ENCODE peak calls at places on chromosome 2, in seven cellular contexts. H is tibial artery, O is adrenal gland, U is psoas muscle, D is epithelial cell of esophagus, I is MM.1S, Y is BJ. S is an unnamed sample.

GRCh38 chr2:106970471-106971261 is 84.7 kb upstream of the ST6GAL2 start:
- DNase-seq in H (no peak), O (no peak), U (no peak), D (peak; percentile 4), I (no peak), Y (no peak), S (no peak)

GRCh38 chr2:236997086-236997485 is 88.6 kb upstream of the COPS8 start:
- DNase-seq in H (no peak), O (no peak), U (no peak), D (no peak), I (no peak), Y (no peak), S (no peak)

GRCh38 chr2:202115385-202116060 is 42.5 kb downstream of the KIAA2012 start:
- DNase-seq in H (no peak), O (no peak), U (no peak), D (peak; percentile 59), I (no peak), Y (peak; percentile 84), S (no peak)

GRCh38 chr2:157592983-157593382 is 35.7 kb downstream of the ACVR1C start:
- DNase-seq in H (no peak), O (no peak), U (no peak), D (peak; percentile 23), I (no peak), Y (peak; percentile 0), S (no peak)

GRCh38 chr2:8684885-8685696 is 3.2 kb downstream of the ID2 start:
- DNase-seq in H (peak; percentile 64), O (peak; percentile 69), U (peak; percentile 60), D (peak; percentile 5), I (peak; percentile 63), Y (no peak), S (no peak)

GRCh38 chr2:23843051-23843976 is 83.6 kb downstream of the ATAD2B start:
- DNase-seq in H (peak; percentile 34), O (no peak), U (no peak), D (no peak), I (no peak), Y (no peak), S (no peak)

GRCh38 chr2:152046940-152047339 is 51.9 kb downstream of the CACNB4 start:
- DNase-seq in H (no peak), O (no peak), U (no peak), D (no peak), I (no peak), Y (no peak), S (no peak)

GRCh38 chr2:78029392-78029995 is 507.3 kb upstream of the LRRTM4 start:
- DNase-seq in H (no peak), O (no peak), U (no peak), D (peak; percentile 0), I (no peak), Y (no peak), S (no peak)

GRCh38 chr2:23803275-23803964 is 123.5 kb downstream of the ATAD2B start:
- DNase-seq in H (no peak), O (no peak), U (no peak), D (peak; percentile 74), I (no peak), Y (peak; percentile 31), S (no peak)

GRCh38 chr2:46849741-46850474 is 65.7 kb downstream of the MCFD2 start:
- DNase-seq in H (peak; percentile 34), O (peak; percentile 49), U (no peak), D (peak; percentile 58), I (no peak), Y (no peak), S (no peak)

GRCh38 chr2:179336782-179337534 is 72.3 kb upstream of the SESTD1 start:
- DNase-seq in H (peak; percentile 27), O (no peak), U (peak; percentile 15), D (no peak), I (no peak), Y (peak; percentile 50), S (no peak)

GRCh38 chr2:232196802-232197201 is 181.7 kb upstream of the ALPP start:
- DNase-seq in H (no peak), O (no peak), U (no peak), D (no peak), I (no peak), Y (no peak), S (no peak)

GRCh38 chr2:238864207-238865014 is 16.5 kb downstream of the TWIST2 start:
- DNase-seq in H (peak; percentile 96), O (peak; percentile 77), U (peak; percentile 87), D (peak; percentile 97), I (no peak), Y (peak; percentile 98), S (peak; percentile 96)

GRCh38 chr2:163708265-163708664 is 27.5 kb downstream of the FIGN start:
- DNase-seq in H (no peak), O (no peak), U (no peak), D (no peak), I (no peak), Y (no peak), S (no peak)

GRCh38 chr2:208356846-208357574 is 49.6 kb upstream of the PTH2R start:
- DNase-seq in H (no peak), O (no peak), U (no peak), D (no peak), I (no peak), Y (peak; percentile 11), S (no peak)

GRCh38 chr2:74690571-74690970 is 36.5 kb downstream of the SEMA4F start:
- DNase-seq in H (no peak), O (peak; percentile 30), U (no peak), D (peak; percentile 79), I (peak; percentile 74), Y (peak; percentile 13), S (no peak)

GRCh38 chr2:235833971-235834620 is 334.1 kb downstream of the GBX2 start:
- DNase-seq in H (no peak), O (no peak), U (no peak), D (no peak), I (no peak), Y (no peak), S (no peak)

GRCh38 chr2:25228848-25229674 is 60.7 kb upstream of the POMC start:
- DNase-seq in H (peak; percentile 62), O (peak; percentile 76), U (peak; percentile 74), D (peak; percentile 80), I (peak; percentile 48), Y (no peak), S (no peak)

GRCh38 chr2:74001121-74001520 is 16.4 kb downstream of the TET3 start:
- DNase-seq in H (no peak), O (no peak), U (no peak), D (no peak), I (no peak), Y (no peak), S (no peak)

GRCh38 chr2:33236457-33236856 is 240.0 kb upstream of the RASGRP3 start:
- DNase-seq in H (no peak), O (no peak), U (no peak), D (peak; percentile 52), I (no peak), Y (no peak), S (no peak)

DNA sequence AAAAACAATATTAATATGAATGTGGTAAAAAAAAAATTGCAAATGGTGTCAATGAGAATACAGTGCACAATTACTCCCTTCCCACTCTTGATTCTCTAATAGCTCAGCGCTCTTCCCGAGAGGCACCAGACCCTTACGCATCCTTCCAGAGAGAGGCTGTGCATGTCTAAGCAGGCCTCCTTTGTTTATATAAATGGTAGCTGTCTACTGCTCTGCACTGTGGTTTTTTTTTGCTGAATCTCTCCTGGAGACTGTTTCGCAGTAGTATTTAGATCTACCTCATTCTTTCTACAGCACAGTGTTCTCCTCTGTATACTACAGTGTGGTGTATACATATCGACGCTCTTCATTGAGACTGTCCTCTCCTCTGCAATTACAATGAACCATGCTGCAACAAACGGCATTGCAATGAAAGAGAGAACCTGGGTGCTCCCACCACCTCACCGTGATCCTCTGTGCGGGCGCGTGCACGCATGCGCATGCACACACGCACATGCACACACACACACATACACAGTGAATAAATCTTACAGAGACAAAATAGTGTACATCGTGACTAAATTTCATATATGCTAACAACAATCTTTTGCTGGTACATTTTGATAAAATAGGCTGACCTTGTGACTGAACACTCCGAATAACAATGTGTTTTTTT is 19.4 kb downstream of the SEPTIN10 start:
- DNase-seq in H (no peak), O (no peak), U (no peak), D (peak; percentile 81), I (no peak), Y (no peak), S (no peak)
- H3K4me3 ChIP-seq in H (no peak overlapping the region), O (no peak overlapping the region), U (no peak overlapping the region), D (no peak overlapping the region), I (no peak overlapping the region), Y (no peak overlapping the region), S (no peak overlapping the region)

DNA sequence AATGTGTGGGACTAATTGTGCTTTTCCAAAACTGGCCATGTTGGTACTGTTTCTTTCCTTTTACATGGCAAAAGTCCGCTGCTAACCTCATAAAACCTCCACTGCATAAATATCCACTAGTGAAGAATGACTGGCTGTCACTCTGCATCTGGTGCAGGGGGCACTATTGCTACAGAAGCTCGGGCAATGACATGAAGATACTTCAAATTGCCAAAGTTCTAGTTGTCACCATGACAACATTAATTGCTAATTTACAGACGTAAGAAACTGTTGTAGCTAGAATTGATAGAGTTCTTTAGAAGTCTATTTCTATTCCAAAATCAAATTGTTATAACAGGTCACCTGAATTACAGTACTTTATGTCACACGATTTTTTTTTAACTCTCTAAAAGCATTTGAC is 861 bp downstream of the CFAP210 start:
- DNase-seq in H (no peak), O (no peak), U (no peak), D (no peak), I (no peak), Y (no peak), S (no peak)
- H3K4me3 ChIP-seq in H (no peak overlapping the region), O (no peak overlapping the region), U (no peak overlapping the region), D (no peak overlapping the region), I (peak overlapping the region; percentile 84), Y (no peak overlapping the region), S (no peak overlapping the region)

DNA sequence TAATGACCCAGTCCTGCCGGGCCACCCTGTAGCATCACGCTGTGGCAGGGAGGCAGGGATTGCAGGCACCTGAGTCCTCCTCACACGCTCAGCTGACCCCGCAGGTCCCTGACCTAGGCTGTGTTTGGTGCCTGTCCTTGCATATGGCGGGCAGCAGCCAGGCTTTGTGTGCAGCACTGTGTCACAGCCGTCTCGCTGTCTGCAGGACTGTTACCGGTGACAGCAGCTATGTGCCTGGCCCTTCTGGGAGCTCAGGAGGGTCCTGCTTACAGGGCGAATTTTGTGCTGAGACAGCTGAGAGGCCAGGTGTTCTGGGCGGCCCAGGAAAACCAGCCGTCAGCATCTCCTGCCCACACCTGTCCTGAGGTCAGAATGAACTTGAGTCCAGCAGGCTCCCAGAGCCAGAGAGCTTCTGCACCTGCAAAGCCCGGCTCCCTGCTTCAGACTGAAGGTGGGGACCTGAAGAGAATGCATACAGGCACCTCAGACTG is 10.4 kb upstream of the ARID5A start:
- DNase-seq in H (no peak), O (no peak), U (no peak), D (no peak), I (peak; percentile 99), Y (no peak), S (peak; percentile 35)
- H3K4me3 ChIP-seq in H (no peak overlapping the region), O (no peak overlapping the region), U (no peak overlapping the region), D (no peak overlapping the region), I (peak overlapping the region; percentile 65), Y (no peak overlapping the region), S (no peak overlapping the region)

DNA sequence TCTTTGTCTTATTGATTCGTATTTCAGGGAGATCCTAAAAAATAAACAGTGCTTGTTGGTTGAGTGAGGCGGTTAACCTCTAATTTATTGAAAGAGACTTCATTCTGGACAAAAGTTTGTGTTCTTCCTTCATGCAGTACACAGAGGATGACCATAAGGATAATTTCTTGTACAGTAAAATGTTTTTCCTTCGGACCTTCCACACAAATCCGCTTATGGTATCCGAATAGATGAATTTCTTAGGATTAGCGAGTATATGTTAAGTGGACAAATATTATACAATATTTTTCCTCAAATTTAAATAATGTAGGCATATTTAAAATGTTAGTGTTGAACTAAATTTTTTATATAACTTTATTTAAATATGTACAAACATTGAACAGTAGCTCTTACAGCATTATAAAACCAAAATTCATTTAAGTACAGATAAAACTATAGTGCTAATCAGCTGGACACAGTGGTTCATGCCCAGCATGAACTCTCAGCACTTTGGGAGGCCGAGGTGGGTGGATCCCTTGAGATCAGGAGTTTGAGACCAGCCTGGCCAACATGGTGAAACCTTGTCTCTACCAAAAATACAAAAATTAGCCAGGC is 84.4 kb downstream of the LPIN1 start:
- DNase-seq in H (no peak), O (no peak), U (no peak), D (no peak), I (no peak), Y (no peak), S (no peak)
- H3K4me3 ChIP-seq in H (peak overlapping the region; percentile 22), O (no peak overlapping the region), U (peak overlapping the region; percentile 39), D (no peak overlapping the region), I (no peak overlapping the region), Y (no peak overlapping the region), S (no peak overlapping the region)